ENCODE peak calls at places on chromosomes 6 and 20, in five cellular contexts. R is left lung, A is heart right ventricle, H is esophagus squamous epithelium, C is psoas muscle. L is an unnamed sample. For H3K4me1, the result is how much of the 10 kb centered on the place peaks cover.

GRCh38 chr6:5081182-5081581 is 4.0 kb upstream of the PPP1R3G start:
- DNase-seq in R (no peak), H (no peak), A (no peak), C (no peak), L (no peak)

GRCh38 chr20:21548390-21549035 is 34.6 kb upstream of the NKX2-2 start:
- DNase-seq in H (no peak), C (no peak), R (no peak), A (no peak), L (no peak)

GRCh38 chr20:24633026-24633425 is 163.6 kb downstream of the SYNDIG1 start:
- DNase-seq in C (no peak), A (no peak), R (no peak), H (no peak), L (no peak)

GRCh38 chr20:18164356-18164755 is 26.7 kb downstream of the KAT14 start:
- DNase-seq in R (no peak), A (no peak), C (no peak), H (no peak), L (no peak)

GRCh38 chr6:148273962-148274752 is 68.5 kb upstream of the SASH1 start:
- DNase-seq in R (no peak), C (no peak), A (no peak), H (no peak), L (no peak)

GRCh38 chr6:18186033-18186432 is 30.8 kb downstream of the KDM1B start:
- DNase-seq in A (no peak), H (no peak), C (no peak), R (no peak), L (peak)

GRCh38 chr6:84583784-84584183 is 180.6 kb downstream of the TBX18 start:
- DNase-seq in R (no peak), H (no peak), C (no peak), A (no peak), L (no peak)

GRCh38 chr20:38298768-38299288 is 5.1 kb upstream of the BPI start:
- DNase-seq in R (no peak), A (peak), H (no peak), C (peak), L (peak)

GRCh38 chr6:4487538-4487937 is 288.7 kb upstream of the CDYL start:
- DNase-seq in H (no peak), R (no peak), A (no peak), C (no peak), L (no peak)

GRCh38 chr6:119333707-119334295 is 15.8 kb downstream of the MAN1A1 start:
- DNase-seq in C (no peak), H (no peak), A (no peak), R (no peak), L (no peak)

GRCh38 chr20:9829835-9830234 is 9.0 kb downstream of the PAK5 start:
- DNase-seq in R (no peak), C (no peak), H (no peak), A (no peak), L (no peak)

GRCh38 chr6:143594647-143595046 is 83.1 kb upstream of the PHACTR2 start:
- DNase-seq in C (no peak), A (no peak), R (no peak), H (no peak), L (no peak)

GRCh38 chr20:45288860-45289259 is 17.8 kb upstream of the RBPJL start:
- DNase-seq in A (no peak), H (no peak), R (no peak), C (no peak), L (no peak)

GRCh38 chr20:44092551-44093248 is 94.3 kb downstream of the JPH2 start:
- DNase-seq in R (no peak), A (no peak), C (no peak), H (no peak), L (no peak)

DNA sequence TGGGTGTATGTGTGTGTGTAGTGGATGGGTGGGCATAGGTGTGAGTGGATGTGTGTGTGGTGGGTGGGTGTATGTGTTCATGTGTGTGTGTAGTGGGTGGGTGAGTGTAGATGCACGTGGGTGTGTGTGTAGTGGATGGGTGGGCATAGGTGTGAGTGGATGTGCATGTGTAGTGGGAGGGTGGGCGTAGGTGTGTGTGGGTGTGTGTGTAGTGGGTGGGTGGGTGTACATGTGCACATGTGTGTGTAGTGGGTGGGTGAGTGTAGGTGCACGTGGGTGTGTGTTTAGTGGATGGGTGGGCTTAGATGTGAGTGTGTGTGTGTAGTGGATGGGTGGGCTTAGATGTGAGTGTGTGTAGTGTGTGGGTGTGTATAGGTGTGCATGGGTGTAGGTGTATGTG is 104.4 kb downstream of the MYLK4 start:
- DNase-seq in H (no peak), R (no peak), C (no peak), A (no peak), L (no peak)
- H3K4me1 ChIP-seq in H (under half), R (under half), C (under half), A (under half), L (under half)

DNA sequence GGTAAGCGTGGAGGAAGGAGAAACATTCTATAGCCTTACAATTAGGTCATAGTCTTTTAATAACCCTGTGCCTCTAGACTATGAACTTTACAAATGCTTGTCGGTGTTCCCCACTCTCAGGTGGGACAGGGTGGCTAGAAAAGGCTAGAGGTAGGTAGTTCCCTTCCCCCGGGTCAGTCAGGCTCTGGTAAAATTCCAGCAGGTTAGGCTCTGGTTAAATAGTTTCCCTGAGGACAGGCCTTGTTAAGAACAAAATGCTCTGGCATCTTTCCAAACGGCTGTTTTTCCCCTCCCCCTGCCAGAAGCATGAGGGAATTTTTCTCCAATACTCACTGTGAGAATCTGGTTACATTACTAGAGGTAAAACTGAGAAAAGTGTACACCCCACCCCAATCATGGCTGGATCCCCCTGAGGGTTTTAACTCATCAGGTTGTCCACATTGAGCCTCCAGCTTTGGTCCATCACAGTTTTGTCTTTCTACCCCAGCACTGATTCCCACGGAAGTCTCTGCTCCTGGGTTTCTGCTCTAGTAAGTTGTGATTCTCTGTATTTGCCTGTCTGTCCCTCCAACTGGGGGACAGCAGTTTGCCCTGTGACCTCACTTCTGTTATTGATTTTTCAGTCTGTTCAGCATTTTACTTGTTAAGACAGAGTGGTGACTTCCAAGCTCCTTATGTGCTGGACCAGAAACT is 84.7 kb upstream of the ADGRF1 start:
- DNase-seq in C (no peak), A (no peak), R (no peak), H (no peak), L (no peak)
- TF ChIP-seq CTCF in C (no peak), A (no peak), R (no peak), H (no peak), L (no peak)

GRCh38 chr6:81988446-81988845 is 236.0 kb upstream of the TENT5A start:
- DNase-seq in C (no peak), A (no peak), H (no peak), R (no peak), L (no peak)
- H3K4me1 ChIP-seq in C (under half), A (under half), H (under half), R (under half), L (under half)

DNA sequence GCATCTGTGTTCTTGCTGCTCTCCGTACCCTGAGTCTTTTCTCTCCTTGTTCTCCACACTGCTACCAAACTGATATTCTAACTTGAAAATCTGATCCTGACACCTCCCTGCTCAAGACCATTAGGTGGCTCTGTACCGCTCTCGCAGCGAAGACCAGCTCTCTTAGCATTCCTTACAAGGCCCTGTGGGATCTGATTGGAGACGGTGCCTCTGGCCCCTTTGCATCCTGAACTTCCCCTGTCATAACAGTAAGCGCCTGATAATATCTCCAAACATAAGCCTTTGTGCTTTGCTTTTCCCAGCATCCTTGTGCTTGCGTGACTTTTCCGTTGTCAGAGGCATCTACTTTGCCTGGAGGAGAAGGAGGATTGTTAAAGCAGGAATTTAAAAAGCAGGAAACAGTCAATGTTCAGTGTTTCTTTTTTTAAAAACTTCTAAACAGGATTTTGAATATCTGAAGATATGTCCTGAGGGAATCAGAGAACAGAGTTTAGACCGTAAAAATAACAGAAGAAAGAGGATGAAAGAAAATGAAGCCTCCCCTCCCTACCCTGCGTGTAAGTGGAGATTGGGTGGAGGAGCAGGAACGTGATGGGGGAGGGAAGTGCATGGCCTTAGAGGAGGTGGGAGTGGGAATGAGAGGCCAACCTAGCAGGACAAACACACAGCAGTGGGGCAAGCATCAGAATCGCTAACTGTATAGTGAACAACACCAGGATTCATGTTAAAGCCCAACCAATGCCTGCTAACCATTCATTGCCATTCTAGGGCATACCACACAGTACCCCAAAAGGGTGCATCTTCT is 89.2 kb upstream of the STMND1 start:
- DNase-seq in A (no peak), C (no peak), R (no peak), H (no peak), L (no peak)
- TF ChIP-seq CTCF in A (no peak), C (no peak), R (no peak), H (no peak), L (peak)

DNA sequence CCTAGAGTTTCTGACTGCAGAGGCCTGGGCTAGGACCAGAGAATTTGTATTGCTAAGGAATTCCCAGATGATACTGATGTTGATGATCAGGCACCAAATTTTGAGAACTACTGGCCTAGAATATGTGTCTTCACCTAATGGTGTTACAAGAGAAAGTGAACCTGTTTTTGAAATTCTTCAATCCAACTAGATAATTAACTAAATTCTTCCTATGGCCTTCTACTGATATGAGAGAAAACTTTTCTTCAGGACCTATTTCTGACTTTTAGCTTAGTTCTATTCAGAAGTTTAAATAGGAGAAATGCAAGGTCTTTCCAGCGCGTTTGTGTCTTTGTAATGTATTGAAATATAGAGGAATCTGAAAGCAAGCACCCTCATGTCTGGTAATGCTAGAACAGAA is 7.3 kb downstream of the NKAIN2 start:
- DNase-seq in H (no peak), A (no peak), R (no peak), C (no peak), L (no peak)
- H3K4me1 ChIP-seq in H (under half), A (under half), R (under half), C (under half), L (under half)

DNA sequence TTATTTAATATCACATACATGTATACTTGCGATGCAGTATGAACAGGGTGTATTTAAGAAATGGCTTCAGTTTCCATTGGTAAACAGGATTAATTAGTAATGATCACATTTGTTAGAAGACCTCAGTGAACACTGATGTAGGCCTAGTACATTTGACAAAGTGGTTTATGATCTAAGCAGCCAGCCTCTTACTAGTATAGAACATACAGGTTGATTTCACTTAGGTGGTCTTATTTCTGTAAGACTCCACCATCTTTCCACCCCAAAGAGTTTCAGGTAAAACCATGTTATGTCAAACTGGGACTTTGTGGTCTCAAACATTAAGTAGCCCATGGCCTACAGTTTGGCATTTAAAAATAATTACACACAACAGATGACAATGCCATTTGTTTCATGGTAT is 20.2 kb upstream of the MRPS10 start:
- DNase-seq in A (no peak), C (no peak), H (no peak), R (no peak), L (no peak)
- TF ChIP-seq CTCF in A (no peak), C (no peak), H (no peak), R (no peak), L (no peak)

L was measured in lower lobe of right lung.